ENCODE peak calls at places on chromosomes 7 and 10, in four cellular contexts. One of them, this sample, is unnamed.
A peak's percentile ranks its signal among the peaks of the same experiment; 100 is the strongest.

GRCh38 chr10:98456043-98456570 is 9.4 kb upstream of the HPS1 start:
- DNase-seq in PC-3: no peak
- DNase-seq in pons: no peak
- DNase-seq in stimulated activated CD4-positive, alpha-beta T cell treated with anti-CD3 and anti-CD28 coated beads, TNF-alpha, amount 100 ng/mL, for 4 hours: no peak
- DNase-seq in this sample: no peak

GRCh38 chr7:17301491-17302101 is 3.1 kb downstream of the AHR start:
- DNase-seq in PC-3: peak; percentile 66
- DNase-seq in pons: peak; percentile 76
- DNase-seq in stimulated activated CD4-positive, alpha-beta T cell treated with anti-CD3 and anti-CD28 coated beads, TNF-alpha, amount 100 ng/mL, for 4 hours: peak; percentile 32
- DNase-seq in this sample: peak; percentile 39

GRCh38 chr7:98323597-98324322 is 42.3 kb downstream of the BRI3 start:
- DNase-seq in PC-3: no peak
- DNase-seq in pons: no peak
- DNase-seq in stimulated activated CD4-positive, alpha-beta T cell treated with anti-CD3 and anti-CD28 coated beads, TNF-alpha, amount 100 ng/mL, for 4 hours: no peak
- DNase-seq in this sample: peak; percentile 81

GRCh38 chr10:105974803-105975456 is 1189.6 kb downstream of the SORCS1 start:
- DNase-seq in PC-3: peak; percentile 57
- DNase-seq in pons: peak; percentile 41
- DNase-seq in stimulated activated CD4-positive, alpha-beta T cell treated with anti-CD3 and anti-CD28 coated beads, TNF-alpha, amount 100 ng/mL, for 4 hours: no peak
- DNase-seq in this sample: no peak

GRCh38 chr10:44300666-44301649 is 83.9 kb downstream of the CXCL12 start:
- DNase-seq in PC-3: peak; percentile 98
- DNase-seq in pons: no peak
- DNase-seq in stimulated activated CD4-positive, alpha-beta T cell treated with anti-CD3 and anti-CD28 coated beads, TNF-alpha, amount 100 ng/mL, for 4 hours: no peak
- DNase-seq in this sample: peak; percentile 90

GRCh38 chr10:23310443-23310842 is 34.2 kb downstream of the C10orf67 start:
- DNase-seq in PC-3: no peak
- DNase-seq in pons: no peak
- DNase-seq in stimulated activated CD4-positive, alpha-beta T cell treated with anti-CD3 and anti-CD28 coated beads, TNF-alpha, amount 100 ng/mL, for 4 hours: no peak
- DNase-seq in this sample: peak; percentile 6

GRCh38 chr7:150842018-150842417 is 10.3 kb upstream of the AOC1 start:
- DNase-seq in PC-3: no peak
- DNase-seq in pons: no peak
- DNase-seq in stimulated activated CD4-positive, alpha-beta T cell treated with anti-CD3 and anti-CD28 coated beads, TNF-alpha, amount 100 ng/mL, for 4 hours: no peak
- DNase-seq in this sample: no peak

GRCh38 chr7:13790611-13791010 is 198.9 kb downstream of the ETV1 start:
- DNase-seq in PC-3: no peak
- DNase-seq in pons: no peak
- DNase-seq in stimulated activated CD4-positive, alpha-beta T cell treated with anti-CD3 and anti-CD28 coated beads, TNF-alpha, amount 100 ng/mL, for 4 hours: no peak
- DNase-seq in this sample: no peak

GRCh38 chr7:139943391-139943790 is 114.3 kb downstream of the TBXAS1 start:
- DNase-seq in PC-3: no peak
- DNase-seq in pons: no peak
- DNase-seq in stimulated activated CD4-positive, alpha-beta T cell treated with anti-CD3 and anti-CD28 coated beads, TNF-alpha, amount 100 ng/mL, for 4 hours: no peak
- DNase-seq in this sample: no peak

GRCh38 chr10:15043674-15044073 is at the start of gene OLAH:
- DNase-seq in PC-3: no peak
- DNase-seq in pons: no peak
- DNase-seq in stimulated activated CD4-positive, alpha-beta T cell treated with anti-CD3 and anti-CD28 coated beads, TNF-alpha, amount 100 ng/mL, for 4 hours: no peak
- DNase-seq in this sample: no peak

GRCh38 chr10:17673517-17674051 is 29.6 kb downstream of the STAM start:
- DNase-seq in PC-3: peak; percentile 84
- DNase-seq in pons: no peak
- DNase-seq in stimulated activated CD4-positive, alpha-beta T cell treated with anti-CD3 and anti-CD28 coated beads, TNF-alpha, amount 100 ng/mL, for 4 hours: no peak
- DNase-seq in this sample: peak; percentile 68

GRCh38 chr7:157044151-157044687 is 33.8 kb upstream of the MNX1 start:
- DNase-seq in PC-3: no peak
- DNase-seq in pons: no peak
- DNase-seq in stimulated activated CD4-positive, alpha-beta T cell treated with anti-CD3 and anti-CD28 coated beads, TNF-alpha, amount 100 ng/mL, for 4 hours: no peak
- DNase-seq in this sample: peak; percentile 63

GRCh38 chr7:129423700-129424410 is 10.4 kb upstream of the STRIP2 start:
- DNase-seq in PC-3: peak; percentile 53
- DNase-seq in pons: no peak
- DNase-seq in stimulated activated CD4-positive, alpha-beta T cell treated with anti-CD3 and anti-CD28 coated beads, TNF-alpha, amount 100 ng/mL, for 4 hours: no peak
- DNase-seq in this sample: no peak

GRCh38 chr10:73097305-73097670 is 622 bp upstream of the P4HA1 start:
- DNase-seq in PC-3: no peak
- DNase-seq in pons: no peak
- DNase-seq in stimulated activated CD4-positive, alpha-beta T cell treated with anti-CD3 and anti-CD28 coated beads, TNF-alpha, amount 100 ng/mL, for 4 hours: no peak
- DNase-seq in this sample: no peak

GRCh38 chr10:71357792-71358265 is 38.8 kb downstream of the SLC29A3 start:
- DNase-seq in PC-3: no peak
- DNase-seq in pons: no peak
- DNase-seq in stimulated activated CD4-positive, alpha-beta T cell treated with anti-CD3 and anti-CD28 coated beads, TNF-alpha, amount 100 ng/mL, for 4 hours: no peak
- DNase-seq in this sample: peak; percentile 91

GRCh38 chr10:132684164-132684891 is 101.6 kb downstream of the NKX6-2 start:
- DNase-seq in PC-3: peak; percentile 72
- DNase-seq in pons: no peak
- DNase-seq in stimulated activated CD4-positive, alpha-beta T cell treated with anti-CD3 and anti-CD28 coated beads, TNF-alpha, amount 100 ng/mL, for 4 hours: no peak
- DNase-seq in this sample: peak; percentile 96

GRCh38 chr7:3495957-3496356 is 194.9 kb downstream of the SDK1 start:
- DNase-seq in PC-3: no peak
- DNase-seq in pons: no peak
- DNase-seq in stimulated activated CD4-positive, alpha-beta T cell treated with anti-CD3 and anti-CD28 coated beads, TNF-alpha, amount 100 ng/mL, for 4 hours: no peak
- DNase-seq in this sample: no peak

GRCh38 chr7:132697032-132697431 is 120.8 kb upstream of the PLXNA4 start:
- DNase-seq in PC-3: no peak
- DNase-seq in pons: no peak
- DNase-seq in stimulated activated CD4-positive, alpha-beta T cell treated with anti-CD3 and anti-CD28 coated beads, TNF-alpha, amount 100 ng/mL, for 4 hours: no peak
- DNase-seq in this sample: no peak

GRCh38 chr10:119991816-119992215 is 99.3 kb downstream of the SEC23IP start:
- DNase-seq in PC-3: no peak
- DNase-seq in pons: no peak
- DNase-seq in stimulated activated CD4-positive, alpha-beta T cell treated with anti-CD3 and anti-CD28 coated beads, TNF-alpha, amount 100 ng/mL, for 4 hours: no peak
- DNase-seq in this sample: no peak

GRCh38 chr7:158864833-158865232 is 8.5 kb downstream of the DYNC2I1 start:
- DNase-seq in PC-3: no peak
- DNase-seq in pons: no peak
- DNase-seq in stimulated activated CD4-positive, alpha-beta T cell treated with anti-CD3 and anti-CD28 coated beads, TNF-alpha, amount 100 ng/mL, for 4 hours: no peak
- DNase-seq in this sample: no peak

GRCh38 chr7:101507791-101508252 is 121.3 kb downstream of the MYL10 start:
- DNase-seq in PC-3: peak; percentile 64
- DNase-seq in pons: no peak
- DNase-seq in stimulated activated CD4-positive, alpha-beta T cell treated with anti-CD3 and anti-CD28 coated beads, TNF-alpha, amount 100 ng/mL, for 4 hours: no peak
- DNase-seq in this sample: no peak

GRCh38 chr7:129950191-129950940 is 2.4 kb downstream of the UBE2H start:
- DNase-seq in PC-3: no peak
- DNase-seq in pons: peak; percentile 64
- DNase-seq in stimulated activated CD4-positive, alpha-beta T cell treated with anti-CD3 and anti-CD28 coated beads, TNF-alpha, amount 100 ng/mL, for 4 hours: no peak
- DNase-seq in this sample: peak; percentile 75

GRCh38 chr7:16891338-16891737 is 9.6 kb upstream of the AGR3 start:
- DNase-seq in PC-3: peak; percentile 85
- DNase-seq in pons: peak; percentile 32
- DNase-seq in stimulated activated CD4-positive, alpha-beta T cell treated with anti-CD3 and anti-CD28 coated beads, TNF-alpha, amount 100 ng/mL, for 4 hours: no peak
- DNase-seq in this sample: no peak

GRCh38 chr7:158740013-158740656 is 35.5 kb upstream of the NCAPG2 start:
- DNase-seq in PC-3: peak; percentile 81
- DNase-seq in pons: peak; percentile 20
- DNase-seq in stimulated activated CD4-positive, alpha-beta T cell treated with anti-CD3 and anti-CD28 coated beads, TNF-alpha, amount 100 ng/mL, for 4 hours: no peak
- DNase-seq in this sample: peak; percentile 94

GRCh38 chr10:119445311-119445934 is 97.1 kb downstream of the RGS10 start:
- DNase-seq in PC-3: peak; percentile 73
- DNase-seq in pons: peak; percentile 66
- DNase-seq in stimulated activated CD4-positive, alpha-beta T cell treated with anti-CD3 and anti-CD28 coated beads, TNF-alpha, amount 100 ng/mL, for 4 hours: peak; percentile 79
- DNase-seq in this sample: peak; percentile 98

GRCh38 chr10:26048756-26049155 is 114.7 kb downstream of the MYO3A start:
- DNase-seq in PC-3: no peak
- DNase-seq in pons: no peak
- DNase-seq in stimulated activated CD4-positive, alpha-beta T cell treated with anti-CD3 and anti-CD28 coated beads, TNF-alpha, amount 100 ng/mL, for 4 hours: no peak
- DNase-seq in this sample: no peak

GRCh38 chr7:153017197-153017596 is 257.6 kb downstream of the ACTR3B start:
- DNase-seq in PC-3: no peak
- DNase-seq in pons: no peak
- DNase-seq in stimulated activated CD4-positive, alpha-beta T cell treated with anti-CD3 and anti-CD28 coated beads, TNF-alpha, amount 100 ng/mL, for 4 hours: no peak
- DNase-seq in this sample: no peak

GRCh38 chr10:58300676-58301075 is 31.7 kb downstream of the CISD1 start:
- DNase-seq in PC-3: no peak
- DNase-seq in pons: no peak
- DNase-seq in stimulated activated CD4-positive, alpha-beta T cell treated with anti-CD3 and anti-CD28 coated beads, TNF-alpha, amount 100 ng/mL, for 4 hours: no peak
- DNase-seq in this sample: no peak

GRCh38 chr10:14405076-14406065 is 74.6 kb upstream of the FRMD4A start:
- DNase-seq in PC-3: no peak
- DNase-seq in pons: peak; percentile 32
- DNase-seq in stimulated activated CD4-positive, alpha-beta T cell treated with anti-CD3 and anti-CD28 coated beads, TNF-alpha, amount 100 ng/mL, for 4 hours: no peak
- DNase-seq in this sample: peak; percentile 6

GRCh38 chr7:25124485-25125136 is 449 bp downstream of the CYCS start:
- DNase-seq in PC-3: no peak
- DNase-seq in pons: peak; percentile 39
- DNase-seq in stimulated activated CD4-positive, alpha-beta T cell treated with anti-CD3 and anti-CD28 coated beads, TNF-alpha, amount 100 ng/mL, for 4 hours: peak; percentile 7
- DNase-seq in this sample: peak; percentile 22

GRCh38 chr10:128605180-128605579 is 479.0 kb upstream of the MKI67 start:
- DNase-seq in PC-3: no peak
- DNase-seq in pons: no peak
- DNase-seq in stimulated activated CD4-positive, alpha-beta T cell treated with anti-CD3 and anti-CD28 coated beads, TNF-alpha, amount 100 ng/mL, for 4 hours: no peak
- DNase-seq in this sample: no peak

GRCh38 chr10:74047871-74048270 is 50.0 kb downstream of the VCL start:
- DNase-seq in PC-3: peak; percentile 91
- DNase-seq in pons: no peak
- DNase-seq in stimulated activated CD4-positive, alpha-beta T cell treated with anti-CD3 and anti-CD28 coated beads, TNF-alpha, amount 100 ng/mL, for 4 hours: no peak
- DNase-seq in this sample: no peak

GRCh38 chr7:101565601-101566209 is 63.4 kb downstream of the MYL10 start:
- DNase-seq in PC-3: no peak
- DNase-seq in pons: no peak
- DNase-seq in stimulated activated CD4-positive, alpha-beta T cell treated with anti-CD3 and anti-CD28 coated beads, TNF-alpha, amount 100 ng/mL, for 4 hours: no peak
- DNase-seq in this sample: peak; percentile 55

GRCh38 chr10:43211431-43212042 is 55.3 kb downstream of the RASGEF1A start:
- DNase-seq in PC-3: no peak
- DNase-seq in pons: no peak
- DNase-seq in stimulated activated CD4-positive, alpha-beta T cell treated with anti-CD3 and anti-CD28 coated beads, TNF-alpha, amount 100 ng/mL, for 4 hours: no peak
- DNase-seq in this sample: peak; percentile 90

This sample was measured in osteoblast.